ENCODE peak calls at places on chromosomes 12 and 14, in seven cellular contexts. L, P, W, O, R, Z and S are unnamed samples.
A peak's percentile ranks its signal among the peaks of the same experiment; 100 is the strongest.

GRCh38 chr14:28767851-28768548 is 1.4 kb downstream of the FOXG1 start:
- DNase-seq in O (no peak), Z (no peak), R (no peak), W (peak; percentile 72), L (peak; percentile 95), P (no peak), S (peak; percentile 28)

GRCh38 chr12:101768781-101769180 is 29.5 kb upstream of the SYCP3 start:
- DNase-seq in W (no peak), P (no peak), R (no peak), Z (no peak), L (no peak), O (no peak), S (no peak)

GRCh38 chr14:34187645-34188044 is 236.8 kb upstream of the EGLN3 start:
- DNase-seq in L (no peak), O (no peak), P (no peak), R (no peak), Z (no peak), W (no peak), S (no peak)

GRCh38 chr14:102370305-102370809 is 7.6 kb downstream of the TECPR2 start:
- DNase-seq in P (no peak), Z (no peak), O (peak; percentile 31), R (no peak), W (no peak), L (peak; percentile 44), S (no peak)

GRCh38 chr12:110742718-110743570 is at the start of gene PPP1CC:
- DNase-seq in P (peak; percentile 94), O (peak; percentile 96), L (peak; percentile 98), R (peak; percentile 93), W (peak; percentile 97), Z (peak; percentile 93), S (peak; percentile 93)

GRCh38 chr12:132530851-132531250 is 40.9 kb downstream of the FBRSL1 start:
- DNase-seq in O (no peak), P (no peak), L (no peak), R (no peak), Z (no peak), W (no peak), S (no peak)

GRCh38 chr14:98684486-98684885 is 587.5 kb downstream of the BCL11B start:
- DNase-seq in Z (no peak), P (no peak), W (no peak), R (no peak), O (no peak), L (no peak), S (no peak)

GRCh38 chr12:78241472-78241871 is 410.8 kb downstream of the NAV3 start:
- DNase-seq in W (no peak), Z (no peak), R (no peak), P (no peak), O (no peak), L (peak; percentile 55), S (no peak)

GRCh38 chr12:71075743-71076142 is 82.1 kb downstream of the TSPAN8 start:
- DNase-seq in W (no peak), L (no peak), P (no peak), O (no peak), R (no peak), Z (no peak), S (no peak)

GRCh38 chr12:80551897-80552296 is 107.9 kb downstream of the PTPRQ start:
- DNase-seq in O (peak; percentile 92), L (no peak), P (no peak), W (no peak), R (no peak), Z (no peak), S (peak; percentile 19)

GRCh38 chr14:32006267-32007110 is 70.6 kb upstream of the ARHGAP5 start:
- DNase-seq in O (peak; percentile 27), R (no peak), P (no peak), L (peak; percentile 63), W (no peak), Z (no peak), S (no peak)

GRCh38 chr14:20143911-20144310 is 5.3 kb downstream of the OR4N5 start:
- DNase-seq in O (no peak), P (no peak), W (no peak), Z (no peak), L (no peak), R (no peak), S (no peak)

GRCh38 chr12:108040968-108041367 is 88.1 kb upstream of the WSCD2 start:
- DNase-seq in Z (no peak), O (peak; percentile 14), P (no peak), L (no peak), W (no peak), R (no peak), S (no peak)

GRCh38 chr12:122880668-122881067 is 15.3 kb downstream of the VPS37B start:
- DNase-seq in R (no peak), L (peak; percentile 80), W (no peak), P (no peak), O (peak; percentile 73), Z (no peak), S (no peak)

GRCh38 chr14:22907429-22907828 is 11.5 kb downstream of the RBM23 start:
- DNase-seq in O (no peak), P (no peak), Z (no peak), W (no peak), L (no peak), R (no peak), S (no peak)

GRCh38 chr12:68331869-68332725 is at the start of gene MDM1:
- DNase-seq in L (peak; percentile 100), P (peak; percentile 97), W (peak; percentile 97), O (peak; percentile 99), Z (peak; percentile 96), R (peak; percentile 95), S (peak; percentile 99)

GRCh38 chr12:132489078-132489601 is 811 bp upstream of the FBRSL1 start:
- DNase-seq in Z (no peak), W (peak; percentile 86), L (no peak), O (no peak), R (peak; percentile 71), P (peak; percentile 41), S (peak; percentile 52)

GRCh38 chr12:27024291-27024690 is 1.9 kb downstream of the MED21 start:
- DNase-seq in W (no peak), R (no peak), P (no peak), Z (no peak), O (peak; percentile 59), L (no peak), S (no peak)

GRCh38 chr14:99270491-99271287 is 1.3 kb downstream of the BCL11B start:
- DNase-seq in P (no peak), W (no peak), L (peak; percentile 86), O (no peak), R (no peak), Z (no peak), S (no peak)

GRCh38 chr12:98750511-98750910 is 105.4 kb downstream of the APAF1 start:
- DNase-seq in R (no peak), W (no peak), Z (no peak), O (no peak), L (peak; percentile 69), P (no peak), S (no peak)

GRCh38 chr12:132766380-132767085 is 4.9 kb upstream of the ANKLE2 start:
- DNase-seq in R (no peak), Z (no peak), W (peak; percentile 59), P (peak; percentile 73), O (peak; percentile 68), L (no peak), S (peak; percentile 50)

GRCh38 chr12:43951286-43951685 is 115.4 kb downstream of the TMEM117 start:
- DNase-seq in P (no peak), O (no peak), W (no peak), R (no peak), Z (no peak), L (no peak), S (no peak)

GRCh38 chr14:92783813-92784431 is 10.2 kb upstream of the GOLGA5 start:
- DNase-seq in W (no peak), Z (peak; percentile 54), O (peak; percentile 79), L (no peak), P (no peak), R (no peak), S (peak; percentile 59)

GRCh38 chr12:32534698-32535097 is 135.3 kb downstream of the FGD4 start:
- DNase-seq in O (no peak), Z (no peak), P (no peak), R (no peak), L (no peak), W (no peak), S (no peak)

GRCh38 chr12:105522166-105522825 is 191.8 kb downstream of the C12orf75 start:
- DNase-seq in L (no peak), Z (no peak), P (no peak), W (no peak), R (no peak), O (peak; percentile 67), S (no peak)

GRCh38 chr12:53224268-53224896 is 7.6 kb downstream of the RARG start:
- DNase-seq in P (no peak), L (peak; percentile 95), O (no peak), Z (peak; percentile 71), W (no peak), R (no peak), S (peak; percentile 55)
- TF ChIP-seq CTCF in P (peak; percentile 18), L (peak; percentile 78), O (peak; percentile 28), Z (no peak), W (no peak), R (no peak), S (no peak)

GRCh38 chr12:22731231-22731630 is 106.3 kb downstream of the ETNK1 start:
- DNase-seq in R (no peak), P (no peak), Z (no peak), O (no peak), L (no peak), W (no peak), S (no peak)
- H3K27ac ChIP-seq in R (no peak overlapping the region), P (no peak overlapping the region), Z (no peak overlapping the region), O (no peak overlapping the region), L (no peak overlapping the region), W (no peak overlapping the region), S (no peak overlapping the region)

GRCh38 chr12:6915789-6916285 is 1.5 kb downstream of the ENO2 start:
- DNase-seq in P (no peak), Z (no peak), L (no peak), O (no peak), W (no peak), R (no peak), S (no peak)
- H3K4me3 ChIP-seq in P (peak overlapping the region; percentile 90), Z (no peak overlapping the region), L (peak overlapping the region; percentile 66), O (no peak overlapping the region), W (no peak overlapping the region), R (no peak overlapping the region), S (no peak overlapping the region)

GRCh38 chr14:64636980-64637429 is 67.2 kb upstream of the PLEKHG3 start:
- DNase-seq in O (no peak), Z (no peak), L (no peak), P (no peak), W (no peak), R (no peak), S (no peak)

GRCh38 chr14:64637735-64638473 is 66.3 kb upstream of the PLEKHG3 start:
- DNase-seq in W (no peak), R (no peak), O (peak; percentile 73), Z (no peak), L (peak; percentile 21), P (no peak), S (no peak)

GRCh38 chr14:64632056-64632455 is 72.2 kb upstream of the PLEKHG3 start:
- DNase-seq in R (no peak), P (no peak), O (no peak), W (no peak), L (peak; percentile 37), Z (no peak), S (no peak)

GRCh38 chr14:64636208-64636979 is 67.8 kb upstream of the PLEKHG3 start:
- DNase-seq in W (no peak), Z (peak; percentile 57), L (peak; percentile 93), P (peak; percentile 63), R (peak; percentile 78), O (peak; percentile 77), S (peak; percentile 81)

DNA sequence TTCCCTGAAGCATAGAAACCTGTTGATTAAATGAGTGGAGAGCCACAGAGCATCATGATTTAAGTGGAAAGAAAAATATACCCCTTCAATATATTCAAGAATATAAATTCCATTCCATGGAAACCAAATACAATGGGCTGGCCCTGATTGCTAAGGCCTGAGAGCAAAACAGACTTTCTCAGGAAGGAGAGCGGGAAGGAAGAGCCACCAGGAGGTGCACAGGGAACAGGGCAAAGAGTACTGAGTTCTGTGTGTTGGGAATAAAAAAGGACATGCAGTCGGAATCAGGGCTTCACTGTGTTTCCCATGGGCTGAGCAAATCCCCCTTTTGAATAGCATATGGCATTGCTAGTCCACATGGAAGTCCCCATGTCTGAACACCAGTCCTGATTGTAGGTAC is 69.7 kb upstream of the PLEKHG3 start:
- DNase-seq in R (no peak), Z (no peak), P (no peak), O (no peak), W (no peak), L (peak; percentile 25), S (no peak)
- TF ChIP-seq CTCF in R (no peak), Z (no peak), P (no peak), O (no peak), W (no peak), L (peak; percentile 38), S (no peak)